ENCODE peak calls at places on chromosomes 2 and 18, in seven cellular contexts. N is astrocyte, T is adrenal gland, V is gastrocnemius medialis, J is Peyer's patch, L is left ventricle myocardium inferior, E is mesenchymal stem cell. B is an unnamed sample. For H3K4me1, the result is how much of the 10 kb centered on the place peaks cover.

GRCh38 chr2:174972924-174973323 is 32.3 kb downstream of the CHN1 start:
- DNase-seq in L (no peak), N (peak), E (peak), T (no peak), V (no peak), J (no peak), B (no peak)

GRCh38 chr2:38935568-38936172 is 46.0 kb downstream of the ARHGEF33 start:
- DNase-seq in J (no peak), E (peak), N (peak), T (no peak), L (no peak), V (no peak), B (no peak)

GRCh38 chr2:10575566-10576300 is 114.0 kb downstream of the NOL10 start:
- DNase-seq in L (no peak), J (no peak), N (peak), E (peak), V (no peak), T (no peak), B (no peak)

GRCh38 chr2:145022671-145023330 is 502.9 kb upstream of the ZEB2 start:
- DNase-seq in L (no peak), V (no peak), J (no peak), N (peak), T (no peak), E (peak), B (no peak)

GRCh38 chr18:10076502-10077030 is 162.8 kb downstream of the VAPA start:
- DNase-seq in N (no peak), L (no peak), V (no peak), T (no peak), J (no peak), E (no peak), B (no peak)

GRCh38 chr2:200966770-200967169 is 3.3 kb upstream of the ORC2 start:
- DNase-seq in V (no peak), L (no peak), N (peak), E (peak), J (no peak), T (no peak), B (no peak)

GRCh38 chr2:239695106-239695727 is 294.4 kb upstream of the HDAC4 start:
- DNase-seq in E (no peak), V (no peak), J (no peak), L (no peak), N (no peak), T (no peak), B (no peak)

GRCh38 chr2:59353301-59353921 is 1112.3 kb upstream of the FANCL start:
- DNase-seq in L (no peak), T (no peak), E (no peak), J (no peak), V (no peak), N (no peak), B (no peak)

GRCh38 chr2:230906471-230907230 is 18.4 kb downstream of the GPR55 start:
- DNase-seq in E (no peak), L (no peak), V (no peak), N (no peak), T (no peak), J (no peak), B (no peak)

DNA sequence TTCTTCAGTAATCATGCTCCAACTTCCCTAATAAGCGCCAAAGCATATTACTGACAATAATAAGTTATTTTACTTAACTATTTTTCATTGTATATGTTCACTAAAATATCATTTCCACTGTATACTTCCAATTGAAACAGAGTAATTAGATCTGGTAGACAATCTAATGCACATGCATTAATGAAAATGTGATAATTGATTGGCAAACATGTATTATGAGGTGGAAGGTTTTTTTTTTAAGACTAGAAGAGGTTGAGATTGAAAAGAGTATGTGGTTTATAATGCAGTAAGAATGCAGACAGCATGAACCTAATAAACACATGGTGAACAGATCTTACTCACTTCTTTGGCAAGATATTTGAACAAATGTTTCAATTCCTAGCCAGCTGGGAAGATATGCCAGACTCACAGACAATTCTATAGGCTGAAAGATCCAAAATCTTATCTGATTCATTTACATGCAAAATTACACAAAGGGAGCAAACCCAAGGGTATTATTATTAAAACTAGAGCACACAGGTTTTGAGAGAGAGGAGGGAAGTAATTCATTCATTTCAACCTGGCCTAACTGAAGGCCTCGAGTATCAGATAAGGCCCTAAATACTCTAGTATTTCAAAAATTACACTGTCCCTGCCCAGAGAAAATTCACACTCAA is 2.8 kb downstream of the NCKAP1 start:
- DNase-seq in J (no peak), L (no peak), E (peak), T (no peak), N (peak), V (no peak), B (no peak)
- H3K4me3 ChIP-seq in J (peak), L (peak), E (peak), T (no peak), N (peak), V (peak), B (no peak)

DNA sequence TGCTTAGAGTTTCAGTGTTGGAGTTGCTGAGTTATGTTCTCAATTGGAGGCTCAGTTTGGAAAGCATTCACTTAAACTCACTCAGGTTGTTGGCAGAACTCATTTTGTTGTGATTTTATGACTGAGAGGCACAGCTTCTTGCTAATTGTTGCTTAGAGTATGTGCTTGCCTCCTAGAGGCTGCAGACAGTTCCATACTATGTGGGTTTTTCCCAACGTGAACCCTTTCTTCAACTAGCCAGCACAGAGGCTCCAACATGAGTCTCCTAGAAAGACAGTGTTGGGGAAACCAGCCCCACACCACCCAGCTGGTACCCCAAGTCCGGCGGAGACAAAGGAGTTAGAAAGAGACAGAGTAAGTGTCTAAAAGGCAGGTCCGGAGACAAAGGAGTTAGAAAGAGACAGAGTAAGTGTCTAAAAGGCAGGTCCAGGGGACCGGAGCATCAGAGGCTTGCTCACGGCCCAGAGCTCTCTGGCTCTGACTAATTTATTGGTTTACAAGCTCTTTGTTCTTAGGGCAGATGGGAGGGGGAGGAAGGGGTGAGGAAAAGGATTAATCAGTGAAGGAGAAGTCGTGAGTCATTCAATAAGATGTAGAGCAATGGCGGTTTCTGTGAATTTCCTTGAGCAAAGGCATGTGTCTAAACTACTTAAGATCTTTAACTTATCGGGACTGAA is 999.7 kb upstream of the LRRTM1 start:
- DNase-seq in J (no peak), N (peak), E (peak), L (no peak), T (no peak), V (no peak), B (no peak)
- H3K27ac ChIP-seq in J (no peak), N (no peak), E (no peak), L (no peak), T (no peak), V (no peak), B (no peak)

GRCh38 chr18:57436193-57436964 is 1.2 kb downstream of the ONECUT2 start:
- DNase-seq in T (no peak), N (no peak), L (no peak), J (peak), E (no peak), V (no peak), B (no peak)

GRCh38 chr18:57435851-57436192 is 648 bp downstream of the ONECUT2 start:
- DNase-seq in T (no peak), V (no peak), N (no peak), E (no peak), J (no peak), L (no peak), B (no peak)

GRCh38 chr18:57437782-57438668 is 2.9 kb downstream of the ONECUT2 start:
- DNase-seq in J (peak), L (no peak), N (peak), E (no peak), T (peak), V (no peak), B (peak)

GRCh38 chr18:57437433-57437781 is 2.2 kb downstream of the ONECUT2 start:
- DNase-seq in T (no peak), J (no peak), E (no peak), L (no peak), N (no peak), V (no peak), B (no peak)

GRCh38 chr18:57436965-57437333 is 1.8 kb downstream of the ONECUT2 start:
- DNase-seq in N (no peak), E (no peak), T (no peak), V (no peak), L (no peak), J (no peak), B (no peak)
- H3K4me1 ChIP-seq in N (under half), E (half or more), T (under half), V (half or more), L (half or more), J (under half), B (under half)

GRCh38 chr2:12170151-12170550 is 423.7 kb downstream of the LPIN1 start:
- DNase-seq in E (peak), T (no peak), N (no peak), J (no peak), L (no peak), V (no peak), B (no peak)
- H3K4me3 ChIP-seq in E (no peak), T (no peak), N (no peak), J (no peak), L (no peak), V (no peak), B (no peak)

GRCh38 chr2:109611467-109612095 is 2.2 kb downstream of the SEPTIN10 start:
- DNase-seq in V (no peak), L (no peak), J (no peak), E (peak), N (peak), T (no peak), B (no peak)
- H3K27ac ChIP-seq in V (no peak), L (peak), J (no peak), E (no peak), N (peak), T (no peak), B (no peak)

B was measured in CD4-positive, alpha-beta memory T cell.